ENCODE peak calls at places on chromosomes 4 and X, in six cellular contexts. One of them, this sample, is unnamed.

GRCh38 chr4:143026459-143027170 is 158.1 kb upstream of the USP38 start:
- DNase-seq in stimulated activated naive B cell treated with anti-CD40 and anti-IgM and Interleukin-4, amounts not matched to agents 10 μg/mL and 1 μg/mL and 100 μg/mL, for 72 hours: no peak
- DNase-seq in H54: no peak
- DNase-seq in kidney epithelial cell: no peak
- DNase-seq in fibroblast of the conjunctiva: no peak
- DNase-seq in AG04449: no peak
- DNase-seq in this sample: no peak

GRCh38 chr4:1253831-1254230 is 4.9 kb upstream of the CTBP1 start:
- DNase-seq in stimulated activated naive B cell treated with anti-CD40 and anti-IgM and Interleukin-4, amounts not matched to agents 10 μg/mL and 1 μg/mL and 100 μg/mL, for 72 hours: no peak
- DNase-seq in H54: no peak
- DNase-seq in kidney epithelial cell: no peak
- DNase-seq in fibroblast of the conjunctiva: no peak
- DNase-seq in AG04449: no peak
- DNase-seq in this sample: no peak

GRCh38 chr4:36322921-36323354 is 41.5 kb downstream of the DTHD1 start:
- DNase-seq in stimulated activated naive B cell treated with anti-CD40 and anti-IgM and Interleukin-4, amounts not matched to agents 10 μg/mL and 1 μg/mL and 100 μg/mL, for 72 hours: peak; percentile 56
- DNase-seq in H54: no peak
- DNase-seq in kidney epithelial cell: no peak
- DNase-seq in fibroblast of the conjunctiva: no peak
- DNase-seq in AG04449: no peak
- DNase-seq in this sample: no peak

GRCh38 chr4:7783560-7783959 is 156.1 kb downstream of the AFAP1 start:
- DNase-seq in stimulated activated naive B cell treated with anti-CD40 and anti-IgM and Interleukin-4, amounts not matched to agents 10 μg/mL and 1 μg/mL and 100 μg/mL, for 72 hours: no peak
- DNase-seq in H54: no peak
- DNase-seq in kidney epithelial cell: no peak
- DNase-seq in fibroblast of the conjunctiva: no peak
- DNase-seq in AG04449: no peak
- DNase-seq in this sample: no peak

GRCh38 chr4:103091601-103092223 is 7.9 kb downstream of the BDH2 start:
- DNase-seq in stimulated activated naive B cell treated with anti-CD40 and anti-IgM and Interleukin-4, amounts not matched to agents 10 μg/mL and 1 μg/mL and 100 μg/mL, for 72 hours: peak; percentile 55
- DNase-seq in H54: no peak
- DNase-seq in kidney epithelial cell: peak; percentile 34
- DNase-seq in fibroblast of the conjunctiva: peak; percentile 61
- DNase-seq in AG04449: no peak
- DNase-seq in this sample: peak; percentile 45

GRCh38 chrX:14050704-14051103 is 21.0 kb upstream of the GEMIN8 start:
- DNase-seq in stimulated activated naive B cell treated with anti-CD40 and anti-IgM and Interleukin-4, amounts not matched to agents 10 μg/mL and 1 μg/mL and 100 μg/mL, for 72 hours: no peak
- DNase-seq in H54: no peak
- DNase-seq in kidney epithelial cell: no peak
- DNase-seq in fibroblast of the conjunctiva: no peak
- DNase-seq in AG04449: no peak
- DNase-seq in this sample: no peak

GRCh38 chr4:149766135-149766534 is 49.5 kb downstream of the IQCM start:
- DNase-seq in stimulated activated naive B cell treated with anti-CD40 and anti-IgM and Interleukin-4, amounts not matched to agents 10 μg/mL and 1 μg/mL and 100 μg/mL, for 72 hours: no peak
- DNase-seq in H54: no peak
- DNase-seq in kidney epithelial cell: no peak
- DNase-seq in fibroblast of the conjunctiva: no peak
- DNase-seq in AG04449: no peak
- DNase-seq in this sample: no peak

GRCh38 chrX:120015145-120016067 is 62.1 kb downstream of the RHOXF2B start:
- DNase-seq in stimulated activated naive B cell treated with anti-CD40 and anti-IgM and Interleukin-4, amounts not matched to agents 10 μg/mL and 1 μg/mL and 100 μg/mL, for 72 hours: no peak
- DNase-seq in H54: no peak
- DNase-seq in kidney epithelial cell: no peak
- DNase-seq in fibroblast of the conjunctiva: no peak
- DNase-seq in AG04449: no peak
- DNase-seq in this sample: no peak

This sample was measured in AG09319.